ENCODE peak calls at places on chromosomes 4 and X, in ten cellular contexts. One of them, this sample, is unnamed.

GRCh38 chr4:101258782-101259353 is 88.5 kb downstream of the PPP3CA start:
- DNase-seq in dermis blood vessel endothelial cell: peak; percentile 40
- DNase-seq in HTR-8/SVneo: no peak
- DNase-seq in esophagus squamous epithelium: no peak
- DNase-seq in lung: no peak
- DNase-seq in mammary epithelial cell: no peak
- DNase-seq in neural progenitor cell: no peak
- DNase-seq in kidney epithelial cell: no peak
- DNase-seq in IMR-90: no peak
- DNase-seq in kidney: no peak
- DNase-seq in this sample: no peak

GRCh38 chrX:150566734-150567182 is 1.7 kb upstream of the MTM1 start:
- DNase-seq in dermis blood vessel endothelial cell: no peak
- DNase-seq in HTR-8/SVneo: no peak
- DNase-seq in esophagus squamous epithelium: no peak
- DNase-seq in lung: no peak
- DNase-seq in mammary epithelial cell: no peak
- DNase-seq in neural progenitor cell: peak; percentile 89
- DNase-seq in kidney epithelial cell: no peak
- DNase-seq in IMR-90: no peak
- DNase-seq in kidney: no peak
- DNase-seq in this sample: no peak

GRCh38 chr4:123746981-123747380 is 350.4 kb downstream of the SPRY1 start:
- DNase-seq in dermis blood vessel endothelial cell: no peak
- DNase-seq in HTR-8/SVneo: no peak
- DNase-seq in esophagus squamous epithelium: no peak
- DNase-seq in lung: no peak
- DNase-seq in mammary epithelial cell: no peak
- DNase-seq in neural progenitor cell: peak; percentile 31
- DNase-seq in kidney epithelial cell: no peak
- DNase-seq in IMR-90: no peak
- DNase-seq in kidney: no peak
- DNase-seq in this sample: peak; percentile 29

GRCh38 chr4:181078236-181078635 is 1165.0 kb upstream of the TENM3 start:
- DNase-seq in dermis blood vessel endothelial cell: no peak
- DNase-seq in HTR-8/SVneo: no peak
- DNase-seq in esophagus squamous epithelium: no peak
- DNase-seq in lung: no peak
- DNase-seq in mammary epithelial cell: peak; percentile 1
- DNase-seq in neural progenitor cell: no peak
- DNase-seq in kidney epithelial cell: peak; percentile 16
- DNase-seq in IMR-90: peak; percentile 20
- DNase-seq in kidney: no peak
- DNase-seq in this sample: no peak

GRCh38 chr4:150315175-150315574 is 236.9 kb downstream of the DCLK2 start:
- DNase-seq in dermis blood vessel endothelial cell: no peak
- DNase-seq in HTR-8/SVneo: no peak
- DNase-seq in esophagus squamous epithelium: no peak
- DNase-seq in lung: no peak
- DNase-seq in mammary epithelial cell: no peak
- DNase-seq in neural progenitor cell: no peak
- DNase-seq in kidney epithelial cell: no peak
- DNase-seq in IMR-90: no peak
- DNase-seq in kidney: no peak
- DNase-seq in this sample: no peak

GRCh38 chr4:159142254-159142653 is 39.4 kb downstream of the RAPGEF2 start:
- DNase-seq in dermis blood vessel endothelial cell: no peak
- DNase-seq in HTR-8/SVneo: no peak
- DNase-seq in esophagus squamous epithelium: no peak
- DNase-seq in lung: no peak
- DNase-seq in mammary epithelial cell: peak; percentile 9
- DNase-seq in neural progenitor cell: no peak
- DNase-seq in kidney epithelial cell: no peak
- DNase-seq in IMR-90: peak; percentile 64
- DNase-seq in kidney: no peak
- DNase-seq in this sample: no peak

GRCh38 chrX:39513836-39514235 is 583.9 kb downstream of the BCOR start:
- DNase-seq in dermis blood vessel endothelial cell: no peak
- DNase-seq in HTR-8/SVneo: no peak
- DNase-seq in esophagus squamous epithelium: no peak
- DNase-seq in lung: no peak
- DNase-seq in mammary epithelial cell: no peak
- DNase-seq in neural progenitor cell: no peak
- DNase-seq in kidney epithelial cell: no peak
- DNase-seq in IMR-90: no peak
- DNase-seq in kidney: no peak
- DNase-seq in this sample: no peak

GRCh38 chr4:54741161-54741560 is 83.4 kb downstream of the KIT start:
- DNase-seq in dermis blood vessel endothelial cell: no peak
- DNase-seq in HTR-8/SVneo: no peak
- DNase-seq in esophagus squamous epithelium: no peak
- DNase-seq in lung: no peak
- DNase-seq in mammary epithelial cell: no peak
- DNase-seq in neural progenitor cell: peak; percentile 12
- DNase-seq in kidney epithelial cell: no peak
- DNase-seq in IMR-90: no peak
- DNase-seq in kidney: no peak
- DNase-seq in this sample: no peak

GRCh38 chrX:64205441-64205734 is at the start of gene AMER1:
- DNase-seq in dermis blood vessel endothelial cell: no peak
- DNase-seq in HTR-8/SVneo: no peak
- DNase-seq in esophagus squamous epithelium: no peak
- DNase-seq in lung: no peak
- DNase-seq in mammary epithelial cell: no peak
- DNase-seq in neural progenitor cell: no peak
- DNase-seq in kidney epithelial cell: no peak
- DNase-seq in IMR-90: no peak
- DNase-seq in kidney: peak; percentile 84
- DNase-seq in this sample: no peak

GRCh38 chr4:141132689-141133145 is 552 bp downstream of the RNF150 start:
- DNase-seq in dermis blood vessel endothelial cell: peak; percentile 12
- DNase-seq in HTR-8/SVneo: peak; percentile 45
- DNase-seq in esophagus squamous epithelium: no peak
- DNase-seq in lung: no peak
- DNase-seq in mammary epithelial cell: no peak
- DNase-seq in neural progenitor cell: peak; percentile 75
- DNase-seq in kidney epithelial cell: no peak
- DNase-seq in IMR-90: peak; percentile 29
- DNase-seq in kidney: peak; percentile 89
- DNase-seq in this sample: peak; percentile 78

GRCh38 chrX:111083101-111083500 is 12.9 kb upstream of the PAK3 start:
- DNase-seq in dermis blood vessel endothelial cell: no peak
- DNase-seq in HTR-8/SVneo: no peak
- DNase-seq in esophagus squamous epithelium: no peak
- DNase-seq in lung: no peak
- DNase-seq in mammary epithelial cell: peak; percentile 19
- DNase-seq in neural progenitor cell: no peak
- DNase-seq in kidney epithelial cell: no peak
- DNase-seq in IMR-90: no peak
- DNase-seq in kidney: no peak
- DNase-seq in this sample: no peak

GRCh38 chr4:100872811-100873210 is 355.0 kb upstream of the EMCN start:
- DNase-seq in dermis blood vessel endothelial cell: no peak
- DNase-seq in HTR-8/SVneo: no peak
- DNase-seq in esophagus squamous epithelium: no peak
- DNase-seq in lung: no peak
- DNase-seq in mammary epithelial cell: peak; percentile 27
- DNase-seq in neural progenitor cell: no peak
- DNase-seq in kidney epithelial cell: no peak
- DNase-seq in IMR-90: no peak
- DNase-seq in kidney: no peak
- DNase-seq in this sample: no peak

GRCh38 chrX:128365523-128365922 is 313.3 kb upstream of the ACTRT1 start:
- DNase-seq in dermis blood vessel endothelial cell: no peak
- DNase-seq in HTR-8/SVneo: no peak
- DNase-seq in esophagus squamous epithelium: no peak
- DNase-seq in lung: no peak
- DNase-seq in mammary epithelial cell: no peak
- DNase-seq in neural progenitor cell: no peak
- DNase-seq in kidney epithelial cell: no peak
- DNase-seq in IMR-90: no peak
- DNase-seq in kidney: no peak
- DNase-seq in this sample: no peak

GRCh38 chrX:13652256-13653021 is 502 bp upstream of the TCEANC start:
- DNase-seq in dermis blood vessel endothelial cell: peak; percentile 61
- DNase-seq in HTR-8/SVneo: peak; percentile 80
- DNase-seq in esophagus squamous epithelium: no peak
- DNase-seq in lung: no peak
- DNase-seq in mammary epithelial cell: peak; percentile 85
- DNase-seq in neural progenitor cell: no peak
- DNase-seq in kidney epithelial cell: peak; percentile 63
- DNase-seq in IMR-90: peak; percentile 98
- DNase-seq in kidney: no peak
- DNase-seq in this sample: peak; percentile 60

GRCh38 chrX:149818652-149819051 is 36.9 kb downstream of the MAGEA9 start:
- DNase-seq in dermis blood vessel endothelial cell: no peak
- DNase-seq in HTR-8/SVneo: no peak
- DNase-seq in esophagus squamous epithelium: no peak
- DNase-seq in lung: no peak
- DNase-seq in mammary epithelial cell: peak; percentile 67
- DNase-seq in neural progenitor cell: no peak
- DNase-seq in kidney epithelial cell: no peak
- DNase-seq in IMR-90: no peak
- DNase-seq in kidney: no peak
- DNase-seq in this sample: no peak

GRCh38 chr4:145861331-145862318 is 77.0 kb downstream of the ZNF827 start:
- DNase-seq in dermis blood vessel endothelial cell: no peak
- DNase-seq in HTR-8/SVneo: no peak
- DNase-seq in esophagus squamous epithelium: no peak
- DNase-seq in lung: peak; percentile 35
- DNase-seq in mammary epithelial cell: no peak
- DNase-seq in neural progenitor cell: no peak
- DNase-seq in kidney epithelial cell: no peak
- DNase-seq in IMR-90: no peak
- DNase-seq in kidney: no peak
- DNase-seq in this sample: no peak

GRCh38 chr4:76607846-76608245 is 172.8 kb downstream of the SHROOM3 start:
- DNase-seq in dermis blood vessel endothelial cell: no peak
- DNase-seq in HTR-8/SVneo: no peak
- DNase-seq in esophagus squamous epithelium: no peak
- DNase-seq in lung: no peak
- DNase-seq in mammary epithelial cell: no peak
- DNase-seq in neural progenitor cell: no peak
- DNase-seq in kidney epithelial cell: no peak
- DNase-seq in IMR-90: no peak
- DNase-seq in kidney: no peak
- DNase-seq in this sample: no peak

GRCh38 chrX:17922303-17922702 is 61.2 kb upstream of the RAI2 start:
- DNase-seq in dermis blood vessel endothelial cell: no peak
- DNase-seq in HTR-8/SVneo: no peak
- DNase-seq in esophagus squamous epithelium: no peak
- DNase-seq in lung: no peak
- DNase-seq in mammary epithelial cell: no peak
- DNase-seq in neural progenitor cell: no peak
- DNase-seq in kidney epithelial cell: no peak
- DNase-seq in IMR-90: no peak
- DNase-seq in kidney: no peak
- DNase-seq in this sample: no peak

GRCh38 chr4:124632439-124632838 is 80.1 kb downstream of the ANKRD50 start:
- DNase-seq in dermis blood vessel endothelial cell: peak; percentile 15
- DNase-seq in HTR-8/SVneo: no peak
- DNase-seq in esophagus squamous epithelium: no peak
- DNase-seq in lung: no peak
- DNase-seq in mammary epithelial cell: no peak
- DNase-seq in neural progenitor cell: no peak
- DNase-seq in kidney epithelial cell: no peak
- DNase-seq in IMR-90: no peak
- DNase-seq in kidney: no peak
- DNase-seq in this sample: no peak

GRCh38 chrX:120334603-120335002 is 23.3 kb upstream of the TMEM255A start:
- DNase-seq in dermis blood vessel endothelial cell: no peak
- DNase-seq in HTR-8/SVneo: no peak
- DNase-seq in esophagus squamous epithelium: no peak
- DNase-seq in lung: no peak
- DNase-seq in mammary epithelial cell: no peak
- DNase-seq in neural progenitor cell: no peak
- DNase-seq in kidney epithelial cell: no peak
- DNase-seq in IMR-90: no peak
- DNase-seq in kidney: no peak
- DNase-seq in this sample: no peak

GRCh38 chr4:87219648-87220093 is 747 bp downstream of the KLHL8 start:
- DNase-seq in dermis blood vessel endothelial cell: peak; percentile 58
- DNase-seq in HTR-8/SVneo: no peak
- DNase-seq in esophagus squamous epithelium: peak; percentile 6
- DNase-seq in lung: peak; percentile 42
- DNase-seq in mammary epithelial cell: no peak
- DNase-seq in neural progenitor cell: peak; percentile 63
- DNase-seq in kidney epithelial cell: no peak
- DNase-seq in IMR-90: peak; percentile 33
- DNase-seq in kidney: peak; percentile 85
- DNase-seq in this sample: peak; percentile 35

GRCh38 chr4:80365928-80366327 is 30.4 kb downstream of the CFAP299 start:
- DNase-seq in dermis blood vessel endothelial cell: peak; percentile 46
- DNase-seq in HTR-8/SVneo: peak; percentile 21
- DNase-seq in esophagus squamous epithelium: no peak
- DNase-seq in lung: peak; percentile 54
- DNase-seq in mammary epithelial cell: peak; percentile 64
- DNase-seq in neural progenitor cell: peak; percentile 50
- DNase-seq in kidney epithelial cell: peak; percentile 16
- DNase-seq in IMR-90: peak; percentile 76
- DNase-seq in kidney: no peak
- DNase-seq in this sample: peak; percentile 64

GRCh38 chr4:109009909-109010308 is 247.1 kb upstream of the ETNPPL start:
- DNase-seq in dermis blood vessel endothelial cell: no peak
- DNase-seq in HTR-8/SVneo: no peak
- DNase-seq in esophagus squamous epithelium: no peak
- DNase-seq in lung: no peak
- DNase-seq in mammary epithelial cell: peak; percentile 50
- DNase-seq in neural progenitor cell: no peak
- DNase-seq in kidney epithelial cell: no peak
- DNase-seq in IMR-90: peak; percentile 84
- DNase-seq in kidney: peak; percentile 48
- DNase-seq in this sample: peak; percentile 34

GRCh38 chr4:3706565-3707422 is 59.4 kb upstream of the ADRA2C start:
- DNase-seq in dermis blood vessel endothelial cell: no peak
- DNase-seq in HTR-8/SVneo: no peak
- DNase-seq in esophagus squamous epithelium: no peak
- DNase-seq in lung: no peak
- DNase-seq in mammary epithelial cell: no peak
- DNase-seq in neural progenitor cell: no peak
- DNase-seq in kidney epithelial cell: no peak
- DNase-seq in IMR-90: no peak
- DNase-seq in kidney: no peak
- DNase-seq in this sample: no peak

GRCh38 chr4:187608001-187608421 is 387.6 kb upstream of the ZFP42 start:
- DNase-seq in dermis blood vessel endothelial cell: peak; percentile 32
- DNase-seq in HTR-8/SVneo: peak; percentile 29
- DNase-seq in esophagus squamous epithelium: no peak
- DNase-seq in lung: no peak
- DNase-seq in mammary epithelial cell: peak; percentile 75
- DNase-seq in neural progenitor cell: no peak
- DNase-seq in kidney epithelial cell: no peak
- DNase-seq in IMR-90: peak; percentile 93
- DNase-seq in kidney: no peak
- DNase-seq in this sample: peak; percentile 29

GRCh38 chrX:13428055-13428786 is 108.4 kb upstream of the ATXN3L start:
- DNase-seq in dermis blood vessel endothelial cell: peak; percentile 53
- DNase-seq in HTR-8/SVneo: peak; percentile 73
- DNase-seq in esophagus squamous epithelium: no peak
- DNase-seq in lung: no peak
- DNase-seq in mammary epithelial cell: peak; percentile 92
- DNase-seq in neural progenitor cell: peak; percentile 39
- DNase-seq in kidney epithelial cell: no peak
- DNase-seq in IMR-90: peak; percentile 72
- DNase-seq in kidney: no peak
- DNase-seq in this sample: peak; percentile 22

GRCh38 chrX:15269120-15269519 is 763 bp downstream of the ASB9 start:
- DNase-seq in dermis blood vessel endothelial cell: no peak
- DNase-seq in HTR-8/SVneo: no peak
- DNase-seq in esophagus squamous epithelium: no peak
- DNase-seq in lung: no peak
- DNase-seq in mammary epithelial cell: peak; percentile 64
- DNase-seq in neural progenitor cell: no peak
- DNase-seq in kidney epithelial cell: no peak
- DNase-seq in IMR-90: no peak
- DNase-seq in kidney: no peak
- DNase-seq in this sample: no peak

GRCh38 chrX:41441934-41442823 is 5.0 kb upstream of the NYX start:
- DNase-seq in dermis blood vessel endothelial cell: peak; percentile 62
- DNase-seq in HTR-8/SVneo: peak; percentile 83
- DNase-seq in esophagus squamous epithelium: peak; percentile 24
- DNase-seq in lung: peak; percentile 87
- DNase-seq in mammary epithelial cell: peak; percentile 78
- DNase-seq in neural progenitor cell: peak; percentile 66
- DNase-seq in kidney epithelial cell: peak; percentile 45
- DNase-seq in IMR-90: peak; percentile 55
- DNase-seq in kidney: peak; percentile 96
- DNase-seq in this sample: peak; percentile 76

This sample was measured in hepatic stellate cell.